ENCODE peak calls at places on chromosome 10, in five cellular contexts. C, F, J, U and B are unnamed samples.

GRCh38 chr10:101986277-101986971 is 69.5 kb downstream of the ARMH3 start:
- DNase-seq in C (no peak), F (no peak), J (no peak), U (no peak), B (no peak)

GRCh38 chr10:1465421-1465902 is 271.9 kb downstream of the ADARB2 start:
- DNase-seq in C (no peak), F (no peak), J (no peak), U (no peak), B (no peak)

GRCh38 chr10:77350711-77351119 is 286.9 kb downstream of the KCNMA1 start:
- DNase-seq in C (peak), F (no peak), J (no peak), U (peak), B (no peak)

GRCh38 chr10:29255117-29255516 is 33.8 kb upstream of the LYZL1 start:
- DNase-seq in C (no peak), F (no peak), J (no peak), U (no peak), B (no peak)

GRCh38 chr10:12121673-12122072 is 7.8 kb upstream of the SEC61A2 start:
- DNase-seq in C (no peak), F (no peak), J (no peak), U (peak), B (no peak)

GRCh38 chr10:89633484-89633883 is 11.6 kb downstream of the PANK1 start:
- DNase-seq in C (peak), F (no peak), J (no peak), U (no peak), B (no peak)

GRCh38 chr10:11238893-11239292 is 221.2 kb downstream of the CELF2 start:
- DNase-seq in C (no peak), F (no peak), J (no peak), U (no peak), B (no peak)

GRCh38 chr10:81575007-81575406 is 300.0 kb upstream of the NRG3 start:
- DNase-seq in C (no peak), F (no peak), J (no peak), U (no peak), B (no peak)

GRCh38 chr10:121823993-121824463 is 103.8 kb downstream of the ATE1 start:
- DNase-seq in C (peak), F (peak), J (no peak), U (no peak), B (no peak)

GRCh38 chr10:71351628-71352319 is 32.7 kb downstream of the SLC29A3 start:
- DNase-seq in C (no peak), F (no peak), J (no peak), U (no peak), B (no peak)